ENCODE peak calls at places on chromosomes 4 and X, in six cellular contexts. K, Q, T, X, Y and A are unnamed samples.

GRCh38 chrX:150363561-150364346 is 637 bp downstream of the MAMLD1 start:
- DNase-seq in K (peak; percentile 29), Q (peak; percentile 34), T (no peak), X (peak; percentile 50), Y (peak; percentile 50), A (no peak)

GRCh38 chr4:89899157-89899556 is 4.5 kb downstream of the MMRN1 start:
- DNase-seq in K (no peak), Q (no peak), T (no peak), X (no peak), Y (no peak), A (no peak)

GRCh38 chrX:38215141-38215540 is 5.5 kb downstream of the SRPX start:
- DNase-seq in K (peak; percentile 75), Q (no peak), T (no peak), X (peak; percentile 38), Y (no peak), A (no peak)

GRCh38 chr4:131644619-131645018 is 1504.5 kb upstream of the PCDH10 start:
- DNase-seq in K (peak; percentile 2), Q (peak; percentile 76), T (peak; percentile 6), X (peak; percentile 50), Y (peak; percentile 49), A (no peak)

GRCh38 chr4:121706595-121707021 is 9.8 kb upstream of the ANXA5 start:
- DNase-seq in K (peak; percentile 65), Q (no peak), T (no peak), X (peak; percentile 85), Y (no peak), A (no peak)

GRCh38 chr4:1793496-1793840 is 375 bp downstream of the FGFR3 start:
- DNase-seq in K (no peak), Q (no peak), T (no peak), X (peak; percentile 29), Y (no peak), A (peak; percentile 25)

GRCh38 chrX:82087699-82088098 is 885.8 kb downstream of the SH3BGRL start:
- DNase-seq in K (no peak), Q (no peak), T (no peak), X (no peak), Y (no peak), A (no peak)

GRCh38 chrX:110450050-110450449 is 91.4 kb downstream of the RTL9 start:
- DNase-seq in K (peak; percentile 63), Q (peak; percentile 78), T (peak; percentile 69), X (peak; percentile 62), Y (peak; percentile 80), A (peak; percentile 87)

GRCh38 chr4:74394476-74395136 is 29.7 kb downstream of the EREG start:
- DNase-seq in K (peak; percentile 79), Q (no peak), T (no peak), X (peak; percentile 82), Y (no peak), A (no peak)

GRCh38 chrX:102745513-102746133 is 25.1 kb downstream of the GPRASP3 start:
- DNase-seq in K (no peak), Q (peak; percentile 69), T (peak; percentile 48), X (peak; percentile 4), Y (peak; percentile 62), A (no peak)

GRCh38 chrX:102744307-102744706 is 23.8 kb downstream of the GPRASP3 start:
- DNase-seq in K (no peak), Q (no peak), T (no peak), X (no peak), Y (no peak), A (no peak)

GRCh38 chrX:102746134-102746584 is 25.6 kb downstream of the GPRASP3 start:
- DNase-seq in K (no peak), Q (peak; percentile 34), T (no peak), X (peak; percentile 22), Y (peak; percentile 62), A (no peak)
- H3K14ac ChIP-seq in K (no peak overlapping the region), Q (no peak overlapping the region), T (peak overlapping the region; percentile 71), X (no peak overlapping the region), Y (no peak overlapping the region), A (no peak overlapping the region)

DNA sequence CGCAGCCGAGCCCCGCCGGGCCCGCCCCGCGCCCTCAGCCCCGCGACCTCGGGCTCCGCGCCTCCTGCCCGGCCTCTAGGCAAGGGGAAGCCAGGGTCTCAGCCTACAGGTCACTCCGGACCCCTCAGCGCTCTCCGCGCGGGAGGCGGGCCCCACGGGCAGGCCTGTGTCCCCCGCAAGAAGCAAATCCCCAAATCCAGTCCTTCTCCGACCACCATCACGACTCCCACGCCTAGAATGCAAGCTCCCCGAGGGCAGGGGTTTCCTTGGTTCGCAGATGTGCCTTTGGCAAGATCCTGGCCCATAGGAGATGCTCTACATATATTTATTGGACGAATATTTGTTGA is 230 bp upstream of the CCDC149 start:
- DNase-seq in K (no peak), Q (peak; percentile 56), T (no peak), X (no peak), Y (no peak), A (no peak)
- H3K4me2 ChIP-seq in K (peak overlapping the region; percentile 81), Q (peak overlapping the region; percentile 13), T (peak overlapping the region; percentile 70), X (peak overlapping the region; percentile 67), Y (peak overlapping the region; percentile 80), A (peak overlapping the region; percentile 85)

GRCh38 chr4:66837496-66837895 is 707.8 kb downstream of the CENPC start:
- DNase-seq in K (no peak), Q (no peak), T (no peak), X (no peak), Y (no peak), A (no peak)

GRCh38 chr4:66840178-66840577 is 705.1 kb downstream of the CENPC start:
- DNase-seq in K (no peak), Q (no peak), T (no peak), X (no peak), Y (no peak), A (no peak)

GRCh38 chr4:66842401-66842800 is 702.9 kb downstream of the CENPC start:
- DNase-seq in K (no peak), Q (no peak), T (no peak), X (no peak), Y (no peak), A (no peak)
- H3K14ac ChIP-seq in K (no peak overlapping the region), Q (no peak overlapping the region), T (no peak overlapping the region), X (no peak overlapping the region), Y (no peak overlapping the region), A (no peak overlapping the region)

GRCh38 chr4:184099033-184099432 is 118.6 kb downstream of the ENPP6 start:
- DNase-seq in K (no peak), Q (no peak), T (no peak), X (no peak), Y (no peak), A (no peak)

GRCh38 chr4:184094532-184095192 is 123.0 kb downstream of the ENPP6 start:
- DNase-seq in K (no peak), Q (no peak), T (no peak), X (no peak), Y (no peak), A (no peak)

GRCh38 chr4:184097240-184097619 is 120.4 kb downstream of the ENPP6 start:
- DNase-seq in K (no peak), Q (peak; percentile 91), T (no peak), X (no peak), Y (peak; percentile 91), A (no peak)

GRCh38 chr4:184097815-184098214 is 119.9 kb downstream of the ENPP6 start:
- DNase-seq in K (no peak), Q (no peak), T (no peak), X (no peak), Y (no peak), A (no peak)

GRCh38 chr4:184096561-184097239 is 121.0 kb downstream of the ENPP6 start:
- DNase-seq in K (peak; percentile 49), Q (no peak), T (no peak), X (no peak), Y (no peak), A (no peak)
- H3K4me2 ChIP-seq in K (peak overlapping the region; percentile 48), Q (peak overlapping the region; percentile 1), T (no peak overlapping the region), X (no peak overlapping the region), Y (peak overlapping the region; percentile 51), A (no peak overlapping the region)

GRCh38 chrX:132791725-132792124 is 166.7 kb downstream of the HS6ST2 start:
- DNase-seq in K (no peak), Q (no peak), T (no peak), X (no peak), Y (no peak), A (no peak)

DNA sequence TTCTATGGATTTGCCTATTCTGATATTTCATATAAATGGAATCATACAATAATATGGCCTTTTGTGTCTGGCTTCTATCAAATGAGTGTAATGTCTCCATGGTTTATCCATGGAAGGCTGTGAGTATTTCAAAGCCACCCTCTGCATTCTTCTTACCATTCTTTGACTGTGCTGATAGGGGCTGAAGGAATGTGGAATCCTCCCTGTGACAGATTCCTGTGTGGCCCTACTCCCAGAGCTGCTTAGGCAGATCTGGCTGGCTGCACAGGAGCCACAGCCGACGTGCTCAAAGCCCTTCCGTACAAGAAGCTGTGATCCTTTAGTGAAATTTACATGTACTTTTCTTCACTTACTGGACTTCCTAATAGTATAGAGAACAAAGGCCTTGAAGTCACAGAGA is 163.2 kb downstream of the HS6ST2 start:
- DNase-seq in K (no peak), Q (no peak), T (no peak), X (no peak), Y (no peak), A (peak; percentile 3)
- H3K14ac ChIP-seq in K (no peak overlapping the region), Q (no peak overlapping the region), T (no peak overlapping the region), X (no peak overlapping the region), Y (no peak overlapping the region), A (no peak overlapping the region)

GRCh38 chrX:134840370-134840769 is 150.4 kb upstream of the SMIM10 start:
- DNase-seq in K (no peak), Q (no peak), T (no peak), X (no peak), Y (no peak), A (no peak)

GRCh38 chrX:134836497-134836968 is 154.3 kb upstream of the SMIM10 start:
- DNase-seq in K (peak; percentile 45), Q (no peak), T (no peak), X (peak; percentile 38), Y (no peak), A (no peak)
- H3K4me2 ChIP-seq in K (no peak overlapping the region), Q (no peak overlapping the region), T (no peak overlapping the region), X (no peak overlapping the region), Y (no peak overlapping the region), A (no peak overlapping the region)